ENCODE peak calls at places on chromosomes 3 and 15, in four cellular contexts. Z is psoas muscle, J is suprapubic skin, T is kidney. C is an unnamed sample.

GRCh38 chr15:67091073-67091965 is 25.9 kb downstream of the SMAD3 start:
- DNase-seq in Z (peak; percentile 93), J (no peak), T (peak; percentile 83), C (peak; percentile 79)

GRCh38 chr3:42439461-42440075 is 29.2 kb upstream of the LYZL4 start:
- DNase-seq in Z (no peak), J (no peak), T (no peak), C (no peak)

GRCh38 chr3:133038731-133039398 is 674 bp downstream of the TMEM108 start:
- DNase-seq in Z (peak; percentile 54), T (peak; percentile 75), J (no peak), C (peak; percentile 14)

GRCh38 chr15:64894395-64895056 is 17.2 kb upstream of the ANKDD1A start:
- DNase-seq in Z (peak; percentile 64), T (peak; percentile 90), J (no peak), C (no peak)

GRCh38 chr3:153313307-153313945 is 151.4 kb downstream of the RAP2B start:
- DNase-seq in Z (no peak), J (no peak), T (no peak), C (no peak)

GRCh38 chr15:97866994-97867393 is 93.5 kb upstream of the ARRDC4 start:
- DNase-seq in Z (peak; percentile 59), J (no peak), T (no peak), C (no peak)

GRCh38 chr3:170572665-170573253 is 13.1 kb downstream of the SLC7A14 start:
- DNase-seq in T (no peak), Z (no peak), J (no peak), C (peak; percentile 69)

GRCh38 chr3:45607790-45608189 is 13.2 kb downstream of the LIMD1 start:
- DNase-seq in J (no peak), Z (no peak), T (no peak), C (no peak)

GRCh38 chr15:70962084-70962483 is 69.5 kb downstream of the LRRC49 start:
- DNase-seq in J (no peak), T (no peak), Z (no peak), C (no peak)

GRCh38 chr3:155015776-155016451 is 64.2 kb upstream of the MME start:
- DNase-seq in Z (no peak), J (no peak), T (no peak), C (no peak)

GRCh38 chr3:188440563-188440962 is 286.6 kb downstream of the LPP start:
- DNase-seq in J (no peak), Z (no peak), T (no peak), C (no peak)
- TF ChIP-seq CTCF in J (no peak), Z (no peak), T (no peak), C (no peak)

DNA sequence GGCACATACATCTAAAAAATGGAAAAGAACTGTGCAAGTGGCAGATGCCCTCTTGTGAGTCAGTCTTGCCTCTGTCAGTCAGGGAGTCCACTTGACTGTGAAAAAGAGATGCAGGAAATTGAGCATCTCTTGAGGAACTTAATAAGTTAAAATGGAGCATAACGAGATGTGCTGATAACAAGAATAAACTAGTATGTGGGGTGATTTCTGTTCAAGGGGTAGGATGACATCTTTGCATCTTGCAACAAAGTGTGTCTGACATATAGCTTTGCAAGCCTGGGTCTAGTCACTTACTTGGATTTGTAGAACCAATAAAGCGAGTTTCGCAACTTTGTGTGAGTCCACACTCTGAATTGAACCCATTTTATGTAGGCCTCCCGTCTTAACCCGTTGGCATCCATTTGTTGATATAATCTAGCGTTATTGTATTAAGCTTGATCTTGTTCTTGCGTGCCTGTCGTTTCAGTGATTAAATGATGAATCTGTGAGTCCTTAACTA is 2.2 kb downstream of the USP3 start:
- DNase-seq in T (no peak), Z (no peak), J (no peak), C (no peak)
- H3K4me1 ChIP-seq in T (peaks cover 26% of the 10 kb centered on the region), Z (peaks cover 56% of the 10 kb centered on the region), J (peaks cover 79% of the 10 kb centered on the region), C (peaks cover 21% of the 10 kb centered on the region)

GRCh38 chr3:139113766-139114165 is 69.1 kb upstream of the PRR23C start:
- DNase-seq in J (no peak), Z (no peak), T (no peak), C (no peak)
- TF ChIP-seq CTCF in J (no peak), Z (no peak), T (no peak), C (no peak)

DNA sequence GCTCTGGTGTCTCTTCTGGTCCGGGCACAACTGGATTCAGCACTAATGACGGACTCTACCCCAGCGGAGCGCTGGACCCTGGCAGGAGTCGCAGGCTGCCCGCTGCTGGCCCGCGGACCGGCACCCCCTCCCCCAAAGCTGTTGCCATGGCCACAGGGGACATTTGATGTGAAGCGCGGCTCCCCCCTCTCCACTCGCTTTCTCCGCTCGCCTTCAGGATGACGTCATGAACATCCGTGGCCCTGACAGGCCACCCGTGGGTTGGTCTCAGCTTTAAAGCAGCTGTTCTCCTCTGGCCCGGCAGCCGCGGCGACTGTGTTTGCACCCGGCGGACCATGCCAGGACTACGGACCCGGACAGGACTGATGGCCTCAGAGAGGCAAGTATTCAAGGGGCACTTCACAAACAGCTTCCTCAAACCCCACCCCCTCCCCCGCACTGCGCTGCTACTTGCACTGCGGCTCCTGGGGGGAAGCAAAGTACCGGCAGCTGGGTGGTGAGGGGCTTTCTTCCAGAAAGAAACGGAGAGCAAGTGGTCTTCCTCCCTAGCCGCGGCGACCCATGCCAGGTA is 16.7 kb upstream of the AEN start:
- DNase-seq in J (no peak), T (no peak), Z (no peak), C (no peak)
- H3K4me1 ChIP-seq in J (peaks cover 16% of the 10 kb centered on the region), T (no peaks in the 10 kb centered on the region), Z (no peaks in the 10 kb centered on the region), C (peaks cover 13% of the 10 kb centered on the region)

GRCh38 chr3:194285024-194285858 is 65.9 kb downstream of the CPN2 start:
- DNase-seq in Z (no peak), J (no peak), T (no peak), C (peak; percentile 72)

GRCh38 chr3:194286747-194287146 is 64.4 kb downstream of the CPN2 start:
- DNase-seq in Z (no peak), J (no peak), T (no peak), C (no peak)

GRCh38 chr3:194285859-194286197 is 65.3 kb downstream of the CPN2 start:
- DNase-seq in J (no peak), Z (no peak), T (no peak), C (no peak)

GRCh38 chr3:194287977-194288706 is 63.0 kb downstream of the CPN2 start:
- DNase-seq in Z (no peak), J (no peak), T (no peak), C (no peak)

GRCh38 chr3:194287392-194287791 is 63.7 kb downstream of the CPN2 start:
- DNase-seq in T (no peak), J (no peak), Z (no peak), C (no peak)
- TF ChIP-seq CTCF in T (no peak), J (no peak), Z (no peak), C (no peak)

DNA sequence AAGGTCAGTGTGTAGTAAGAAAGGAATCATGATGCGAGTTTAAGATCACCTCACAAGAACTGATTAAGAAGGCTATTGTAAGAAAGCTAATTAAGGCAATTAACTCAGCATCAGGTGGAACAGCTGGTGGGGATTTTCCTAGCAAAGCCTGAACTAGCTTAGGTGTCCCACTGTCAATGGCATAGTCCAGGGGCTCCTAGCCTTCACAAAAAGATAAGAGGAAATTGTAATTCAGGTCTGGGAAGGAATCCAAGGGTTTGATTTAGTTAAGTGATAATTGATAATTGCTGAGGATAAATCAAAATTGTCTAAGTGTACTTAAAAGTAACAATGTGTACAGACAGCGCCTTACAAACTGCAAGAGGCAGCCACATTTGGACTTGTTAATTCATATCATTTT is 901.7 kb downstream of the TUSC7 start:
- DNase-seq in J (no peak), Z (no peak), T (no peak), C (no peak)
- H3K4me1 ChIP-seq in J (no peaks in the 10 kb centered on the region), Z (no peaks in the 10 kb centered on the region), T (no peaks in the 10 kb centered on the region), C (peaks cover 8% of the 10 kb centered on the region)

GRCh38 chr15:101013769-101014223 is 94.6 kb downstream of the LRRK1 start:
- DNase-seq in J (peak; percentile 76), Z (no peak), T (no peak), C (no peak)
- TF ChIP-seq CTCF in J (no peak), Z (no peak), T (no peak), C (no peak)

C was measured in cardiac muscle cell.